ENCODE peak calls at places on chromosomes 7 and 10, in four cellular contexts. S, C, L and B are unnamed samples.

GRCh38 chr7:71735961-71736556 is 604.1 kb downstream of the GALNT17 start:
- DNase-seq in C (peak; percentile 77), L (peak; percentile 44), S (peak; percentile 69), B (peak; percentile 86)

GRCh38 chr7:36852017-36852416 is 127.7 kb upstream of the AOAH start:
- DNase-seq in L (no peak), S (no peak), C (peak; percentile 34), B (no peak)

GRCh38 chr10:93288679-93289634 is 193.2 kb downstream of the MYOF start:
- DNase-seq in S (peak; percentile 66), C (peak; percentile 77), L (peak; percentile 84), B (peak; percentile 91)

GRCh38 chr10:58140706-58141347 is 126.9 kb downstream of the IPMK start:
- DNase-seq in S (no peak), C (no peak), L (no peak), B (no peak)

GRCh38 chr7:8442814-8443304 is 9.4 kb downstream of the NXPH1 start:
- DNase-seq in S (peak; percentile 61), L (no peak), C (no peak), B (peak; percentile 90)

GRCh38 chr10:129369566-129369965 is 97.5 kb upstream of the MGMT start:
- DNase-seq in L (no peak), C (peak; percentile 31), S (no peak), B (no peak)

GRCh38 chr10:17454181-17454800 is at the start of gene ST8SIA6:
- DNase-seq in S (peak; percentile 31), L (peak; percentile 47), C (peak; percentile 86), B (peak; percentile 85)

GRCh38 chr7:41705109-41705871 is 2.4 kb upstream of the INHBA start:
- DNase-seq in S (peak; percentile 93), C (peak; percentile 96), L (peak; percentile 93), B (peak; percentile 96)

GRCh38 chr10:91493313-91493712 is 83.2 kb downstream of the HECTD2 start:
- DNase-seq in L (peak; percentile 63), C (peak; percentile 53), S (no peak), B (no peak)

GRCh38 chr10:71459513-71459912 is 62.8 kb downstream of the CDH23 start:
- DNase-seq in C (no peak), L (no peak), S (no peak), B (no peak)

GRCh38 chr10:77403761-77404160 is 233.8 kb downstream of the KCNMA1 start:
- DNase-seq in L (no peak), S (no peak), C (no peak), B (no peak)

GRCh38 chr7:100894860-100895700 is 608 bp downstream of the ACHE start:
- DNase-seq in L (no peak), S (no peak), C (peak; percentile 95), B (peak; percentile 90)

GRCh38 chr10:130491011-130491697 is 355.0 kb downstream of the GLRX3 start:
- DNase-seq in L (no peak), C (no peak), S (no peak), B (no peak)

GRCh38 chr10:32979041-32979440 is 21.0 kb upstream of the ITGB1 start:
- DNase-seq in C (no peak), S (no peak), L (no peak), B (no peak)

GRCh38 chr7:142380064-142380463 is 122.2 kb upstream of the PRSS58 start:
- DNase-seq in C (no peak), S (no peak), L (no peak), B (no peak)

GRCh38 chr7:107933386-107934013 is 42.5 kb downstream of the DLD start:
- DNase-seq in C (no peak), L (no peak), S (no peak), B (no peak)

GRCh38 chr7:620885-621284 is 101.2 kb upstream of the PDGFA start:
- DNase-seq in C (no peak), L (no peak), S (no peak), B (no peak)

GRCh38 chr10:97573672-97574071 is 1.1 kb downstream of the ANKRD2 start:
- DNase-seq in L (no peak), S (no peak), C (no peak), B (no peak)

GRCh38 chr10:32103721-32104120 is 47.5 kb upstream of the KIF5B start:
- DNase-seq in C (no peak), L (no peak), S (no peak), B (no peak)

GRCh38 chr7:28407643-28408042 is 4.7 kb upstream of the CREB5 start:
- DNase-seq in S (no peak), C (peak; percentile 19), L (peak; percentile 83), B (no peak)

GRCh38 chr7:3430588-3430987 is 129.5 kb downstream of the SDK1 start:
- DNase-seq in L (no peak), S (no peak), C (no peak), B (no peak)

GRCh38 chr10:103021897-103022286 is 103.8 kb downstream of the CNNM2 start:
- DNase-seq in C (no peak), S (peak; percentile 57), L (peak; percentile 97), B (no peak)

GRCh38 chr7:134836447-134836846 is 57.0 kb downstream of the CALD1 start:
- DNase-seq in L (peak; percentile 75), C (no peak), S (no peak), B (no peak)

GRCh38 chr10:48507494-48507893 is 97.4 kb downstream of the ARHGAP22 start:
- DNase-seq in C (no peak), L (no peak), S (no peak), B (peak; percentile 67)

GRCh38 chr7:139828880-139829653 is at the start of gene TBXAS1:
- DNase-seq in L (peak; percentile 47), S (no peak), C (no peak), B (no peak)

GRCh38 chr7:50679218-50680007 is 103.3 kb downstream of the GRB10 start:
- DNase-seq in C (peak; percentile 80), S (no peak), L (peak; percentile 43), B (no peak)

GRCh38 chr10:110007171-110007700 is 548 bp upstream of the ADD3 start:
- DNase-seq in L (peak; percentile 21), C (no peak), S (no peak), B (no peak)

GRCh38 chr10:85936180-85936579 is 430.4 kb downstream of the GRID1 start:
- DNase-seq in S (no peak), L (no peak), C (no peak), B (no peak)

GRCh38 chr10:91879514-91880170 is 29.6 kb downstream of the FGFBP3 start:
- DNase-seq in C (no peak), L (no peak), S (no peak), B (peak; percentile 46)

GRCh38 chr10:46787321-46787615 is 124.0 kb upstream of the PTPN20 start:
- DNase-seq in L (peak; percentile 56), C (peak; percentile 21), S (peak; percentile 28), B (no peak)

GRCh38 chr7:134443396-134444070 is 15.4 kb downstream of the AKR1B1 start:
- DNase-seq in L (no peak), S (peak; percentile 23), C (no peak), B (peak; percentile 68)

GRCh38 chr10:43891241-43891640 is 242.6 kb upstream of the ZNF32 start:
- DNase-seq in C (no peak), S (no peak), L (no peak), B (no peak)

GRCh38 chr10:3682745-3683144 is 102.3 kb downstream of the KLF6 start:
- DNase-seq in S (no peak), L (no peak), C (no peak), B (no peak)

GRCh38 chr7:76383089-76383944 is 24.5 kb upstream of the YWHAG start:
- DNase-seq in S (no peak), C (peak; percentile 51), L (no peak), B (no peak)

GRCh38 chr10:130160775-130161174 is 24.6 kb downstream of the GLRX3 start:
- DNase-seq in S (no peak), C (no peak), L (peak; percentile 41), B (no peak)

GRCh38 chr10:15140640-15141039 is 27.9 kb downstream of the NMT2 start:
- DNase-seq in C (peak; percentile 24), S (no peak), L (no peak), B (no peak)

DNA sequence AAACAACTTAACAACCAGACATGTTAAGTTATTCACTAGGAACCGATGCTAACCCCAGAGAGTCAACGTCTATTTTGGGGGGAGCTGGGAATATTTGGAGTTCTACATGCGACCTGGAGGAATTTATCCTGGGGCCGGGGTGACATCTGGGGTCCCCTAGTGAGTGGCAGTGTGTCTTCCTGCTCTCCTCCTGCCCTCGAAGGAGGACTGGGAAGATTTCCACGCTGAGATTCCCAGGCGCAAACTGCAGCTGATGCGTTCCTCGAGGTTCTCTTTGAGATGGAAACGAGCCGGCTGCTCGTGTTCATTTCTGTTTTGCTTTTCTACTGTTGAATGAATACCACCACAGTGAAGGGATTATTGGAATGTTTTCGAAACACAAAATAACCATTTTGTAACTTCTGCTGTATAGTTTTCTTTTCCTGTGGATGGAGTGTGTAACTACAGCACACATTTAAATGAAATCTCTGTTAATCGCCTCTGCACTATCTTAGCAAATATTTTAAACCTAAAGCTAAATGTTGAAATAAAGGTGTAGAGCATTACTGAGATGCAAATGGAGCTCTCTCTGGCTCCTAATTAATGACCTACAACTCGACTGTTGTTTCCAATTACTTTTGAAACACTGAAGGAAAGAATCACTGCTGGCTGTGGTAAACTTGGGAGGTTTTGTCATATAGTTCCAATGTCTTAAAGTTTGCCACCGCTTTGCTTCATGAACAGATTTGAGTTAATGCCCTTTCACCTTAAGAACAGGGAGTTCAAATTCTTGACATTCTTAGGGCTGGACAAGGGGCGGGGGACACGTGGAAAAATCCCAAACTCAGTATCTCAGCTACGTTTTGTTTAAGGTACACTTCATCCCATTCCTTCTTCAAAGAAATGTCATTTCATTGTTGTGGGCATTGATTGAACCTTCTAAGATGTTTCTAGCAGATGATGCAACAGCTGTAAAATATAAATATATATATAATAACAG is 21.1 kb downstream of the GATA3 start:
- DNase-seq in C (no peak), L (no peak), S (no peak), B (no peak)
- TF ChIP-seq CTCF in C (no peak), L (peak; percentile 3), S (no peak), B (no peak)

DNA sequence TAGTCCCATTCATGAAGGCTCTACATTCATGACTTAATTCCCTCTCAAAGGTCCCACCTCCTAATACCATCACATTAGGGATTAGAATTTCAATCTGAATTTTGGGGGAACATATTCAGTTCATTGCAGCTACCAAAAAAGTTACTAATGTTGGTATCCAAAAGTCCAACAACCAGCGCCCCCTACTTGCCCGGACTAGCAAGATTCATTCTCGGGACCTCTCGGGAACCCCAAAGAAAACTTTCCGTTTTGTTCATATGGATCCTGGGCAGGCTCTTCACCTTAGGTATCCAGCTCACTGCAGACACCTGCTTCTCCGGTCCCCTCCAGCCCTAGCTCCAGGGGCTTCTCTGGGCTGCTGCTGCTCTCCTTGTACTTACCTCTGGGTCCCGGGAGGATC is 8.9 kb upstream of the GRK5 start:
- DNase-seq in S (no peak), L (no peak), C (no peak), B (no peak)
- TF ChIP-seq CTCF in S (peak; percentile 17), L (peak; percentile 37), C (peak; percentile 50), B (peak; percentile 39)

DNA sequence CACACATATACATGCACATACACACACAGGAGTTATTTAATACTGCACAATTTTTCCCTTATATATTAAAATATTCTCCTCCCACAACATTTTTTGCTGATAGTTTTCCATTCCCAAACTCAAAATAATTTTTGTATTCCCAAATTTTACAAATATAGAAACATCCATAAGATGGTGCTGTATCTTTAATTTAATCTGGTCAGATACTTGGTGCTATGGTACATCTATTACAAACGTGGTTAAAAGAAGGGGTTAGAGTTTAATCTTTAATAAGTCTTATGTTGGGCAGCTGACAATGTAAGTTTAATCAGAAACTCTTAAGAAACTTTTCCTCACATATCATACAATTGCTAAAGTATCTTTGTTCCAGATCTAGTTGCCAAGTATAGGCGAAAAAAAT is 10.2 kb upstream of the CADPS2 start:
- DNase-seq in S (no peak), L (no peak), C (no peak), B (no peak)
- TF ChIP-seq CTCF in S (no peak), L (no peak), C (peak; percentile 30), B (no peak)

GRCh38 chr7:117401293-117402002 is 25.8 kb downstream of the ASZ1 start:
- DNase-seq in C (no peak), S (no peak), L (peak; percentile 18), B (no peak)
- TF ChIP-seq CTCF in C (peak; percentile 50), S (no peak), L (peak; percentile 33), B (peak; percentile 28)